ENCODE peak calls at places on chromosomes 7 and 10, in ten cellular contexts. C is adrenal gland, Y is tibial nerve, I is ovary, E is IMR-90, Q is suprapubic skin, H is H1, T is NB4, J is A549, U is uterus. X is an unnamed sample.

GRCh38 chr7:116591202-116592040 is 66.6 kb downstream of the CAV1 start:
- DNase-seq in T (peak; percentile 20), U (no peak), Q (no peak), C (no peak), Y (no peak), E (peak; percentile 52), H (no peak), I (no peak), J (peak; percentile 42), X (no peak)

GRCh38 chr7:136698977-136699376 is 169.5 kb upstream of the CHRM2 start:
- DNase-seq in U (no peak), E (no peak), C (no peak), H (no peak), I (no peak), J (no peak), Q (no peak), Y (no peak), T (no peak), X (no peak)

GRCh38 chr7:82506208-82506607 is 62.6 kb upstream of the CACNA2D1 start:
- DNase-seq in C (no peak), E (peak; percentile 7), U (no peak), Y (no peak), T (no peak), I (no peak), H (no peak), J (no peak), Q (no peak), X (no peak)

GRCh38 chr10:46234431-46235060 is 52.3 kb upstream of the ANTXRL start:
- DNase-seq in E (no peak), H (no peak), T (no peak), Y (no peak), C (no peak), J (no peak), U (peak; percentile 4), Q (peak; percentile 30), I (no peak), X (no peak)

GRCh38 chr10:30587522-30588031 is 42.0 kb downstream of the LYZL2 start:
- DNase-seq in H (no peak), J (no peak), U (no peak), Y (peak; percentile 14), E (no peak), C (peak; percentile 48), I (no peak), Q (no peak), T (peak; percentile 83), X (no peak)

GRCh38 chr7:135723411-135723810 is 4.6 kb downstream of the SLC13A4 start:
- DNase-seq in Y (no peak), U (no peak), C (no peak), I (no peak), Q (no peak), J (no peak), H (no peak), E (no peak), T (no peak), X (no peak)

GRCh38 chr7:133331861-133332260 is 79.0 kb downstream of the EXOC4 start:
- DNase-seq in Y (no peak), U (no peak), H (no peak), T (no peak), E (no peak), J (no peak), C (no peak), Q (no peak), I (no peak), X (no peak)

GRCh38 chr7:32042900-32043299 is 27.3 kb downstream of the PDE1C start:
- DNase-seq in U (no peak), E (no peak), Y (no peak), I (no peak), Q (no peak), J (peak; percentile 66), T (no peak), C (no peak), H (no peak), X (no peak)

GRCh38 chr7:124722292-124722691 is 43.3 kb downstream of the GPR37 start:
- DNase-seq in U (no peak), T (no peak), Q (no peak), C (no peak), J (peak; percentile 21), Y (no peak), E (peak; percentile 74), I (no peak), H (no peak), X (peak; percentile 4)

GRCh38 chr10:98858525-98858924 is 377.1 kb downstream of the HPSE2 start:
- DNase-seq in C (no peak), Y (no peak), T (peak; percentile 16), H (no peak), E (peak; percentile 12), Q (no peak), I (no peak), U (no peak), J (peak; percentile 9), X (no peak)

GRCh38 chr10:5588603-5589002 is 63.8 kb downstream of the CALML3 start:
- DNase-seq in Y (no peak), H (no peak), T (peak; percentile 30), J (no peak), I (no peak), U (no peak), E (no peak), C (no peak), Q (no peak), X (no peak)

GRCh38 chr7:155998766-155999630 is 186.7 kb upstream of the SHH start:
- DNase-seq in E (no peak), J (no peak), H (no peak), U (no peak), C (no peak), T (no peak), Y (no peak), I (no peak), Q (no peak), X (no peak)

GRCh38 chr10:70918851-70919530 is 30.6 kb upstream of the PCBD1 start:
- DNase-seq in Y (no peak), T (no peak), U (no peak), H (no peak), C (no peak), I (no peak), J (no peak), Q (no peak), E (no peak), X (no peak)

GRCh38 chr7:27921081-27921836 is 181.3 kb downstream of the TAX1BP1 start:
- DNase-seq in J (peak; percentile 82), T (peak; percentile 89), Y (peak; percentile 60), E (peak; percentile 92), U (no peak), I (no peak), C (peak; percentile 70), H (peak; percentile 41), Q (no peak), X (peak; percentile 51)

GRCh38 chr7:105268511-105269392 is 120.0 kb downstream of the SRPK2 start:
- DNase-seq in E (peak; percentile 71), U (no peak), H (no peak), I (no peak), C (peak; percentile 34), Q (no peak), T (peak; percentile 70), J (peak; percentile 40), Y (peak; percentile 42), X (no peak)

GRCh38 chr7:149846436-149847046 is 8.4 kb downstream of the ZNF862 start:
- DNase-seq in Y (no peak), E (no peak), T (peak; percentile 31), H (no peak), I (no peak), J (no peak), Q (no peak), U (no peak), C (no peak), X (no peak)

GRCh38 chr10:23094786-23095403 is 484 bp upstream of the MSRB2 start:
- DNase-seq in Q (no peak), E (peak; percentile 4), J (no peak), Y (no peak), T (no peak), U (no peak), C (no peak), I (no peak), H (no peak), X (no peak)

GRCh38 chr10:43259248-43259980 is 7.5 kb downstream of the RASGEF1A start:
- DNase-seq in E (no peak), C (peak; percentile 7), I (no peak), H (no peak), T (peak; percentile 44), U (no peak), J (no peak), Y (peak; percentile 1), Q (no peak), X (no peak)

GRCh38 chr7:33910756-33911155 is 5.4 kb downstream of the BMPER start:
- DNase-seq in Y (no peak), E (no peak), I (no peak), Q (no peak), J (no peak), H (no peak), C (no peak), T (no peak), U (no peak), X (no peak)
- TF ChIP-seq POLR2A in Y (no peak), E (no peak), I (no peak), Q (no peak), J (no peak), H (no peak), C (no peak), T (no peak), U (no peak), X (no peak)

GRCh38 chr10:48945441-48946143 is 6.0 kb upstream of the LRRC18 start:
- DNase-seq in E (no peak), I (no peak), Y (no peak), H (no peak), C (no peak), U (no peak), J (no peak), T (no peak), Q (no peak), X (no peak)
- TF ChIP-seq POLR2A in E (no peak), I (no peak), Y (no peak), H (no peak), C (no peak), U (no peak), J (no peak), T (no peak), Q (no peak), X (no peak)

GRCh38 chr7:39948375-39948774 is 1.7 kb upstream of the CDK13 start:
- DNase-seq in U (no peak), E (no peak), I (no peak), J (no peak), Y (no peak), T (peak; percentile 48), C (no peak), H (no peak), Q (no peak), X (no peak)

GRCh38 chr7:39937366-39938153 is 12.5 kb upstream of the CDK13 start:
- DNase-seq in E (no peak), H (no peak), T (no peak), J (no peak), Y (no peak), U (no peak), I (no peak), C (no peak), Q (no peak), X (no peak)

GRCh38 chr7:39946693-39947092 is 3.4 kb upstream of the CDK13 start:
- DNase-seq in I (no peak), J (peak; percentile 31), E (no peak), H (no peak), U (no peak), T (peak; percentile 44), C (no peak), Q (no peak), Y (no peak), X (no peak)

GRCh38 chr7:39942883-39943282 is 7.2 kb upstream of the CDK13 start:
- DNase-seq in E (no peak), U (no peak), I (no peak), J (no peak), Q (no peak), T (no peak), H (no peak), Y (no peak), C (no peak), X (no peak)
- TF ChIP-seq POLR2A in E (no peak), U (no peak), I (no peak), J (no peak), Q (no peak), T (no peak), H (no peak), Y (no peak), C (no peak), X (no peak)

GRCh38 chr10:68074775-68075549 is at the start of gene HERC4:
- DNase-seq in Q (peak; percentile 97), H (peak; percentile 66), E (peak; percentile 92), T (peak; percentile 96), J (peak; percentile 94), U (peak; percentile 93), Y (peak; percentile 92), C (peak; percentile 97), I (peak; percentile 96), X (peak; percentile 87)
- TF ChIP-seq POLR2A in Q (peak; percentile 82), H (peak; percentile 63), E (peak; percentile 92), T (peak; percentile 76), J (peak; percentile 57), U (peak; percentile 62), Y (peak; percentile 77), C (peak; percentile 87), I (peak; percentile 79), X (peak; percentile 68)